ENCODE peak calls at places on chromosomes 7 and 10, in six cellular contexts. S, Y, P, F, A and W are unnamed samples.

GRCh38 chr7:867001-867405 is 9.4 kb upstream of the GET4 start:
- DNase-seq in P (no peak), A (no peak), F (no peak), S (no peak), Y (peak), W (no peak)

GRCh38 chr7:51141451-51141971 is 175.1 kb downstream of the COBL start:
- DNase-seq in A (no peak), F (peak), Y (peak), P (peak), S (no peak), W (no peak)

GRCh38 chr7:31550432-31550831 is 36.5 kb downstream of the ITPRID1 start:
- DNase-seq in S (no peak), A (no peak), F (no peak), Y (no peak), P (no peak), W (no peak)

GRCh38 chr10:73865107-73865458 is 9.3 kb downstream of the CAMK2G start:
- DNase-seq in Y (no peak), A (no peak), P (no peak), S (no peak), F (no peak), W (no peak)

GRCh38 chr7:20374391-20374790 is 43.7 kb downstream of the ITGB8 start:
- DNase-seq in S (no peak), A (no peak), Y (no peak), P (no peak), F (no peak), W (no peak)

GRCh38 chr7:151404216-151405011 is 5.4 kb downstream of the WDR86 start:
- DNase-seq in F (no peak), S (no peak), Y (no peak), P (peak), A (no peak), W (no peak)

GRCh38 chr7:17611611-17612010 is 313.2 kb downstream of the AHR start:
- DNase-seq in S (no peak), Y (no peak), F (no peak), P (no peak), A (no peak), W (no peak)

GRCh38 chr7:42914009-42914725 is 2.3 kb upstream of the C7orf25 start:
- DNase-seq in S (no peak), Y (no peak), F (no peak), A (no peak), P (no peak), W (no peak)

GRCh38 chr10:133292919-133293809 is 15.5 kb downstream of the TUBGCP2 start:
- DNase-seq in A (no peak), S (no peak), Y (no peak), F (no peak), P (no peak), W (no peak)

GRCh38 chr10:28190192-28190591 is 112.7 kb downstream of the MPP7 start:
- DNase-seq in S (no peak), Y (no peak), P (no peak), F (no peak), A (no peak), W (no peak)
- H3K27ac ChIP-seq in S (no peak), Y (no peak), P (no peak), F (no peak), A (no peak), W (no peak)

GRCh38 chr10:59179027-59179426 is 2.6 kb downstream of the PHYHIPL start:
- DNase-seq in F (no peak), S (no peak), Y (no peak), A (no peak), P (no peak), W (no peak)

GRCh38 chr10:59175538-59176240 is 754 bp upstream of the PHYHIPL start:
- DNase-seq in Y (no peak), P (no peak), A (no peak), S (no peak), F (peak), W (no peak)

GRCh38 chr10:59177862-59178235 is 1.4 kb downstream of the PHYHIPL start:
- DNase-seq in P (no peak), Y (no peak), A (no peak), S (no peak), F (no peak), W (no peak)

GRCh38 chr10:59176241-59177030 is at the start of gene PHYHIPL:
- DNase-seq in S (no peak), P (no peak), F (peak), Y (no peak), A (no peak), W (no peak)

DNA sequence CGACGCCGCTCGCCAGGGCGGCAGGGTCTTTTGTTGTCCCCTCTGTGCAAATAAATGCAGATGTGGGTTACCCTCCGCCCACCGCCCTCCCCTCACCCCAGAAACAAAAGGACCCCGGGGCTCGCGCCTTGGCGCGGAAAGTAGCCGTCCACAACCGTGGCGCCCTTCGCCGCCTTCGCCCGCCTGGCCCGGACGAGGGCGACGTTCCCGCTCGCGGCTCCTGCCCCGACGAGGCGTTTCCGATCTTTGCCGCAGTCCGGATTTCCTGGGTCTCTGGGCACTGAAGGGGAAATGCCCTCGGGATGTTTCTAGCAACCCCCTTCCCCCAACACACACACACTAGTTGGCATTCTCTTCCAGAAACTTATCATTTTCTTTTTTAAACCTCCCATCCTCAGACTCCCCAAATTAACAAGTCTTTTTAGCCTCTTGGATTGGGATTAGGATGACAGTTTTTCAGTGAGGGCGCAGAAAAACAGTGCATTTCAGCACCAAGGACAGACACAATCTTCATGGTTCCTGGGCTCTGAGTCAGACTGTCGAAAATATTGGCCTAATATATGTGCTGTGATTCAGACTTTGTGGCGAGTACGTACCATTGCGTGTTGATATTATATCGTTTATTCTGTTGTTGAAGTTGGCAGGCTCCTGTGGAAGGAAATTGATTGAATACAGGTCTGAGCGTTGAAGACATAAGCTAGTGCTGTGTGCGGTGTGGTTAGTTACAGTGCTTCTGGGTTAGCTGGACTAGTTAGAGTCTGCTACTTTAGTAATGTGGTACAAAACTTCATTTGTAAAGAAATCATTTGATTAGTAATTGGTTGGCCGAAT is 803 bp downstream of the PHYHIPL start:
- DNase-seq in S (no peak), P (no peak), F (no peak), Y (peak), A (no peak), W (no peak)
- H3K27ac ChIP-seq in S (no peak), P (no peak), F (no peak), Y (no peak), A (no peak), W (no peak)

GRCh38 chr7:92276486-92276885 is 30.7 kb downstream of the ANKIB1 start:
- DNase-seq in P (no peak), S (no peak), F (no peak), Y (no peak), A (no peak), W (no peak)
- H3K27ac ChIP-seq in P (peak), S (no peak), F (no peak), Y (no peak), A (no peak), W (no peak)

DNA sequence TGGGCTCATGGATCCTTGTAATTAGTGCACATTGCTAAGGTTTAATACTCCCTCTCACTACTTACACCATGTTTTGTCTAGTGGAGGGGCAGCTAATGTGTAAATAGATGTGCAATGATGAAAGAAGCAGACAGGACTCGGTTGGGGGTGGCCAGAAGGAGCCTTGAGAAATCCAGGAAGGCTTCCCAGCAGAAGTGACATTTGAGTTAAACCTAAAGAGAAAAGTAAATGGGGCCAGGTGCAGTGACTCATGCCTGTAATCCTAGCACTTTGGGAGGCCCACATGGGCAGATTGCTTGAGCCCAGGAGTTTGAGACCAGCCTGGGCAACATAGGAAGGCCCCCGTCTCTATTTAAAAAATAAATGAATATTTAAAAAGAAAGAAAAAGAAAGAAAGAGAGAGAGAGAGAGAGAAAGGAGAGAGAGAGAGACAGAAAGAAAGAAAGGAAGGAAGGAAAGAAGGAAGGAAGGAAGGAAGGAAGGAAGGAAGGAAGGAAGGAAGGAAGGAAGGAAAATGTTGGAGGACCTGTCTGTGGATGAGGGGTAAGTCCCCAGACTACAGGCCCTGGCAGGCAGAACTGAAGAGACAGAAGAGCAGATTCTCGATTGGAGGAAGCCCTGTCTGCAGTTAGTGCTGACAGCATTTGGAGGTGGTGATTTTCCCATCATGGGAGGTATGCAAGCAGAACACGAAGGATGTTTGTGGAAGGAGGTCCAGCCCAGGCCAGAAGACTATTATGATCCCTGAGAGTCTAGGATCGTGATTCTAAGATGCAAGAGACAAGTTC is 3.6 kb downstream of the ELN start:
- DNase-seq in P (no peak), A (no peak), F (no peak), Y (no peak), S (no peak), W (no peak)
- H3K27ac ChIP-seq in P (no peak), A (no peak), F (no peak), Y (no peak), S (no peak), W (no peak)

GRCh38 chr10:76488602-76489001 is 1057.2 kb downstream of the LRMDA start:
- DNase-seq in Y (no peak), P (no peak), F (no peak), S (no peak), A (no peak), W (no peak)

GRCh38 chr10:76491216-76491615 is 1059.8 kb downstream of the LRMDA start:
- DNase-seq in F (no peak), P (no peak), A (no peak), S (no peak), Y (no peak), W (no peak)

GRCh38 chr10:76497671-76498070 is 1066.2 kb downstream of the LRMDA start:
- DNase-seq in Y (no peak), A (no peak), F (no peak), S (no peak), P (no peak), W (no peak)

GRCh38 chr10:76492026-76492425 is 1060.6 kb downstream of the LRMDA start:
- DNase-seq in A (no peak), P (no peak), Y (no peak), F (no peak), S (no peak), W (no peak)

GRCh38 chr10:76492678-76493472 is 1061.5 kb downstream of the LRMDA start:
- DNase-seq in F (no peak), A (no peak), S (no peak), P (no peak), Y (no peak), W (no peak)
- H3K27ac ChIP-seq in F (no peak), A (no peak), S (no peak), P (no peak), Y (no peak), W (no peak)